ENCODE peak calls at places on chromosomes 5 and 9, in four cellular contexts. D is mesendoderm, X is IMR-90, T is H9. B is an unnamed sample.
A peak's percentile ranks its signal among the peaks of the same experiment; 100 is the strongest.

GRCh38 chr5:81360640-81361039 is 33.3 kb downstream of the ACOT12 start:
- DNase-seq in D (no peak), X (no peak), T (no peak), B (no peak)

GRCh38 chr9:134957165-134957944 is 39.6 kb upstream of the FCN1 start:
- DNase-seq in D (no peak), X (no peak), T (no peak), B (no peak)

GRCh38 chr5:119943148-119943547 is 313.8 kb downstream of the FAM170A start:
- DNase-seq in D (no peak), X (peak; percentile 28), T (no peak), B (no peak)

GRCh38 chr9:129411501-129412175 is 209.3 kb downstream of the C9orf50 start:
- DNase-seq in D (no peak), X (no peak), T (no peak), B (no peak)

GRCh38 chr5:116004248-116004647 is 28.0 kb upstream of the ARL14EPL start:
- DNase-seq in D (no peak), X (no peak), T (no peak), B (no peak)

GRCh38 chr9:137447722-137448568 is 6.8 kb upstream of the ENTPD8 start:
- DNase-seq in D (no peak), X (no peak), T (no peak), B (no peak)

GRCh38 chr9:83299556-83299955 is 236.6 kb upstream of the RASEF start:
- DNase-seq in D (no peak), X (no peak), T (no peak), B (no peak)

GRCh38 chr5:100900142-100900795 is 2.8 kb downstream of the ST8SIA4 start:
- DNase-seq in D (peak; percentile 82), X (no peak), T (peak; percentile 46), B (peak; percentile 54)

GRCh38 chr5:915946-916345 is 23.3 kb downstream of the TRIP13 start:
- DNase-seq in D (no peak), X (no peak), T (no peak), B (no peak)

GRCh38 chr9:2576631-2577030 is 45.0 kb upstream of the VLDLR start:
- DNase-seq in D (no peak), X (no peak), T (no peak), B (no peak)

GRCh38 chr5:14405267-14405666 is 176.3 kb upstream of the OTULINL start:
- DNase-seq in D (peak; percentile 55), X (no peak), T (peak; percentile 58), B (no peak)

GRCh38 chr9:21836437-21837161 is 34.2 kb downstream of the MTAP start:
- DNase-seq in D (no peak), X (peak; percentile 100), T (no peak), B (no peak)

GRCh38 chr5:6517494-6517893 is 68.8 kb downstream of the UBE2QL1 start:
- DNase-seq in D (no peak), X (no peak), T (no peak), B (no peak)
- H3K56ac ChIP-seq in D (no peak overlapping the region), X (no peak overlapping the region), T (no peak overlapping the region), B (no peak overlapping the region)

GRCh38 chr9:133834080-133834976 is 96.2 kb upstream of the SARDH start:
- DNase-seq in D (no peak), X (no peak), T (no peak), B (no peak)
- H3K4ac ChIP-seq in D (no peak overlapping the region), X (no peak overlapping the region), T (no peak overlapping the region), B (no peak overlapping the region)

DNA sequence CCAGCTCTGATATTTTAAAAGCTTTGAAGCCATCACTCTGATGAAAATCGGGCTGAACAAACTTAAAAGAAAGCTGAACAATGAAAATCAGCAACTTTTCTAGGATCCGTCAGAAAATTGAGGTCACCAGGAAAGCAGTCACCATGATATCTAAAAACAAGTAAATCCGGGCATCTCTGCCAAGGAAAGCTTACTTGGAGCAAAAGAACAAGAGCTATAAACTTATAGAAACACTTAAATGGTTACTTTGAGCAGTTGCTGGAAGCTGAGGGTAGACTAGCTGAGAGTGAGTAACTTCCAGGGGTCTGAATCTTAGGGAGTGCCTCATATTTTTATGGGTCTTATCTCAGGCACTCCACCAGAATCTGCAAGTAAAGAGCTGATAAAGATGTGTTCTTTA is 1043.0 kb upstream of the CDH18 start:
- DNase-seq in D (no peak), X (no peak), T (no peak), B (no peak)
- H3K56ac ChIP-seq in D (no peak overlapping the region), X (no peak overlapping the region), T (no peak overlapping the region), B (no peak overlapping the region)

DNA sequence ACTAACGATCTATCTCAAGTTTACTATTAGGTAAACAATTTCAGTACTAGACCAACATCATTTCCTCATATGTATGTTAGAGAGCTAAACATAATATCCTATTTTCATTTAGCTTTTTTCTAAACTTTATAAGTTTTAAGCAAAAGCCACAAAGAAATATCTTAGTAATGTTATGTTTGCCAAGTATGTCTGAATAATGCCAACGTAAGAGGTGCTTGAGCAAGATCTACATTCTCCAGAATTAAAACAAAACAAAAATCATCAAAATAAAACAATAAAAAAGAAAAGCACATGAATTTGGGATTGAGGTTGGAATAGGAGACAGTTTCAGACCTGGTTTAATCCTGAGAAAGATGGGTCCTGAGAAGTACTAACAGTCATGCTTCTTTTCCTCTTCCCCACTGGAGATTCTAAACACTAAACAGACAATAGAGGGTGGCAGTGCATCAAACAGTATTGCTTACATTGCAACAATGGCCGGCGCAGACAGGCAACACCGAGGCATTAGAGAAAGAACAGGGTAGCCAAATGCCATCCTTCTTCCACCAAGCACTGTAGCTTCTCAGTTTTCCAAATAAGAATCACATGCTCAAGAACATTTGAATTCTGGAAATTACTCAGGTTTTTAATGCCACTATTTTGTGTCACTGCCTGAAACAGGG is 33.6 kb downstream of the CSNK1A1 start:
- DNase-seq in D (no peak), X (peak; percentile 23), T (no peak), B (no peak)
- H3K4ac ChIP-seq in D (no peak overlapping the region), X (no peak overlapping the region), T (no peak overlapping the region), B (no peak overlapping the region)

GRCh38 chr5:61559722-61560121 is 227.7 kb downstream of the ZSWIM6 start:
- DNase-seq in D (no peak), X (no peak), T (no peak), B (no peak)
- H3K56ac ChIP-seq in D (no peak overlapping the region), X (no peak overlapping the region), T (no peak overlapping the region), B (no peak overlapping the region)

GRCh38 chr9:38060688-38061087 is 8.3 kb downstream of the SHB start:
- DNase-seq in D (no peak), X (no peak), T (no peak), B (no peak)

GRCh38 chr9:38054653-38055052 is 14.4 kb downstream of the SHB start:
- DNase-seq in D (no peak), X (no peak), T (no peak), B (no peak)

GRCh38 chr9:38059233-38059936 is 9.6 kb downstream of the SHB start:
- DNase-seq in D (no peak), X (peak; percentile 83), T (no peak), B (no peak)

GRCh38 chr9:38058452-38059232 is 10.4 kb downstream of the SHB start:
- DNase-seq in D (no peak), X (no peak), T (no peak), B (no peak)

DNA sequence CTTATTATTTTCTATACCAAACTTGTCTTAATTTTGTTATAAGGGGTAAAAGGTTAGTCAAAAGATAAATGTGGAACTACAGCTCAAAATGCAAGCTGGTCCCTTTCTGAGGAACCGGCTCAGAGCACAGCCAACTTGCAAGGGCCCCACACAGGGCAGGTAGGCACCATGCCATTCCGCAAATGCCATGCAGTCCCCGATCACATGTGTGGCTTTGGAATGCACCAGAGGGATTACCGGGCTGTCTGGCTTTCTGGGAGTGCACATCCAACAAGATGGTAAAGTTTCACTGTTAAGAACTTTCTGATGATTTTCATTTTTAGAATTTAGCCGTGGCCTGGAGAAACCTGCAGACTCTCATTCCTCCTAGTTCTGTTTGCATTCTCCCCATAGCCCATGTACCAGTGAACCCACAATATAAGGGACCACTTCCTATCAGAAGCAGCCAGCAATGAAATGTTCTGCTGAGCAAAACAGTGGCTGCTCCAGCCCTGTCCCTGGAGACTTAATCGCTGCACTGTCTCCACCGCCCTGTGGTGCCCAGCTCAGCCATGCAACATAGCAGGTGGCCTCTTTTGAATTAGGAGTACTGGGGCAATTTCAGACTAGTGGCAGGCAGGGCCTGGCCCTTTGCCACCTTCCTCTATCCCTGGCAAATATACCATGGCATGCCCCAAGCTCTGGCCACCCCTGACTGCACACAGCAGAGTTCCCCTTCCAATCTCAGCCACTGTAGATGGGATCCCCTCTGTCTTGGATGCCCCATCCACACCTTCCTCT is 11.4 kb downstream of the SHB start:
- DNase-seq in D (peak; percentile 50), X (no peak), T (no peak), B (no peak)
- H3K4ac ChIP-seq in D (no peak overlapping the region), X (no peak overlapping the region), T (no peak overlapping the region), B (no peak overlapping the region)

GRCh38 chr5:149823350-149823749 is 93.2 kb downstream of the PPARGC1B start:
- DNase-seq in D (no peak), X (no peak), T (no peak), B (no peak)
- H3K56ac ChIP-seq in D (no peak overlapping the region), X (no peak overlapping the region), T (no peak overlapping the region), B (no peak overlapping the region)

GRCh38 chr5:142296914-142297417 is 27.9 kb downstream of the SPRY4 start:
- DNase-seq in D (no peak), X (peak; percentile 90), T (no peak), B (no peak)

GRCh38 chr5:142293486-142293885 is 31.3 kb downstream of the SPRY4 start:
- DNase-seq in D (peak; percentile 12), X (peak; percentile 71), T (no peak), B (no peak)

GRCh38 chr5:142295960-142296860 is 28.6 kb downstream of the SPRY4 start:
- DNase-seq in D (peak; percentile 45), X (no peak), T (no peak), B (no peak)

GRCh38 chr5:142292808-142293207 is 32.0 kb downstream of the SPRY4 start:
- DNase-seq in D (no peak), X (no peak), T (no peak), B (no peak)

DNA sequence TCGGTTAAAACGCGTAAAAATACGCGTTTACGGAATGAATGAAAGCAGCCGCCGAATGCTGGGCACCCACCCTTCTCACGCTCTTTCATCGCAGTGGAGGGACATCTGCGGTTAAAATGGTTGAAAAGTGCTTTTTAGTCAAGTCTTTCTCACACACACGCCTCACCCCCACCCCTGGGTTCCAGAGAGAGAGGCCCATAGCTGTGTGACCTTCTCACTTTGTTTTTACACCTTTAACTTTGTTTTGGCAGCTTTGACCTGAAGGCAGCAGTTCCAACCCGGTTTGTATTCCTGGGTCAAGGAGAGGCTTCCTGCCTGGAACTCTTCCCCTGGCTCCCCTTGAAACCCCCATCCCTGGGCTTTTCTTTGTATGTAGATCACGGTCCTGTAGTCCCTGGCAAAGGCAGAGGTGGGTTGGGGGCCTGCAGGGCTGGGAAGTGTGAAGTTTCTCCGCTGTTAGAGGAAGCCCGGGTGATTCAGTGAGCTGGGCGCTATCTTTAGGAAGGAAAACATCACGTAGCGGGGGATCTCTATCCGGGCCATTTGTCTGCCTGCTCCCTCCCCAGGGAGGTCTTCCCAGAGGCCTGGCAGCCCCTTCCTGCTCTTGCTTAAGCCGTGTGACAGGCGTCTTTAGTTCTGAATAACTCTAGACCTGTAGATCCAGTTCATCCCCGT is 29.6 kb downstream of the SPRY4 start:
- DNase-seq in D (peak; percentile 99), X (peak; percentile 23), T (peak; percentile 69), B (peak; percentile 69)
- H3K4ac ChIP-seq in D (peak overlapping the region; percentile 96), X (peak overlapping the region; percentile 96), T (no peak overlapping the region), B (peak overlapping the region; percentile 33)

GRCh38 chr9:75667155-75667554 is 223.3 kb upstream of the PCSK5 start:
- DNase-seq in D (no peak), X (no peak), T (no peak), B (no peak)

GRCh38 chr9:75664597-75664996 is 225.9 kb upstream of the PCSK5 start:
- DNase-seq in D (no peak), X (no peak), T (no peak), B (no peak)
- H3K56ac ChIP-seq in D (no peak overlapping the region), X (no peak overlapping the region), T (no peak overlapping the region), B (no peak overlapping the region)

GRCh38 chr9:127837346-127837745 is 17.1 kb downstream of the ENG start:
- DNase-seq in D (no peak), X (no peak), T (no peak), B (no peak)
- H3K4ac ChIP-seq in D (no peak overlapping the region), X (peak overlapping the region; percentile 89), T (no peak overlapping the region), B (no peak overlapping the region)